ENCODE peak calls at places on chromosomes 11 and 22, in five cellular contexts. P is mesothelial cell of epicardium; C is AG09309; W is stimulated activated CD4-positive, alpha-beta T cell treated with anti-CD3 and anti-CD28 coated beads, Interleukin-2, amount 100 ng/mL, for 24 hours; R is spleen. D is an unnamed sample.

GRCh38 chr11:13026722-13027121 is 17.6 kb downstream of the RASSF10 start:
- DNase-seq in W (no peak), C (no peak), P (no peak), R (no peak), D (no peak)

GRCh38 chr11:106706355-106706754 is 311.9 kb downstream of the GUCY1A2 start:
- DNase-seq in P (no peak), C (peak), R (no peak), W (no peak), D (no peak)

GRCh38 chr22:44217346-44217745 is 36.6 kb downstream of the PARVG start:
- DNase-seq in C (no peak), W (no peak), R (no peak), P (no peak), D (no peak)

GRCh38 chr11:45155058-45155551 is 8.7 kb downstream of the PRDM11 start:
- DNase-seq in C (no peak), R (peak), W (no peak), P (no peak), D (peak)

GRCh38 chr11:114762437-114762836 is 84.1 kb downstream of the NXPE2 start:
- DNase-seq in C (peak), R (no peak), P (peak), W (peak), D (peak)

GRCh38 chr11:75896843-75897419 is 81.9 kb downstream of the UVRAG start:
- DNase-seq in R (no peak), W (no peak), P (no peak), C (peak), D (no peak)

GRCh38 chr22:27331526-27332281 is 469.9 kb downstream of the MN1 start:
- DNase-seq in P (no peak), C (peak), R (no peak), W (no peak), D (no peak)

GRCh38 chr11:120205596-120206161 is 5.2 kb upstream of the OAF start:
- DNase-seq in W (no peak), R (no peak), P (no peak), C (no peak), D (no peak)

D was measured in breast epithelium.